ENCODE peak calls at places on chromosomes 3 and 15, in six cellular contexts. One of them, this sample, is unnamed.

GRCh38 chr3:182637350-182638197 is 155.7 kb upstream of the ATP11B start:
- DNase-seq in CD8-positive, alpha-beta memory T cell: no peak
- DNase-seq in iPS DF 6.9: no peak
- DNase-seq in BJ: no peak
- DNase-seq in ovary: no peak
- DNase-seq in GM06990: no peak
- DNase-seq in this sample: no peak

GRCh38 chr3:115285001-115285400 is 137.9 kb upstream of the ZBTB20 start:
- DNase-seq in CD8-positive, alpha-beta memory T cell: no peak
- DNase-seq in iPS DF 6.9: no peak
- DNase-seq in BJ: no peak
- DNase-seq in ovary: no peak
- DNase-seq in GM06990: no peak
- DNase-seq in this sample: no peak

GRCh38 chr15:31258260-31258659 is 68.4 kb upstream of the KLF13 start:
- DNase-seq in CD8-positive, alpha-beta memory T cell: no peak
- DNase-seq in iPS DF 6.9: no peak
- DNase-seq in BJ: no peak
- DNase-seq in ovary: no peak
- DNase-seq in GM06990: no peak
- DNase-seq in this sample: no peak

GRCh38 chr15:63390689-63391088 is 9.0 kb upstream of the CA12 start:
- DNase-seq in CD8-positive, alpha-beta memory T cell: no peak
- DNase-seq in iPS DF 6.9: no peak
- DNase-seq in BJ: no peak
- DNase-seq in ovary: no peak
- DNase-seq in GM06990: no peak
- DNase-seq in this sample: no peak

GRCh38 chr3:17013571-17013970 is 128.8 kb downstream of the PLCL2 start:
- DNase-seq in CD8-positive, alpha-beta memory T cell: no peak
- DNase-seq in iPS DF 6.9: no peak
- DNase-seq in BJ: no peak
- DNase-seq in ovary: no peak
- DNase-seq in GM06990: peak; percentile 18
- DNase-seq in this sample: no peak

GRCh38 chr3:2870714-2871353 is 239.3 kb downstream of the IL5RA start:
- DNase-seq in CD8-positive, alpha-beta memory T cell: no peak
- DNase-seq in iPS DF 6.9: no peak
- DNase-seq in BJ: no peak
- DNase-seq in ovary: no peak
- DNase-seq in GM06990: no peak
- DNase-seq in this sample: no peak

GRCh38 chr3:133882986-133883586 is 12.6 kb downstream of the RAB6B start:
- DNase-seq in CD8-positive, alpha-beta memory T cell: no peak
- DNase-seq in iPS DF 6.9: no peak
- DNase-seq in BJ: no peak
- DNase-seq in ovary: no peak
- DNase-seq in GM06990: no peak
- DNase-seq in this sample: peak; percentile 62

GRCh38 chr15:75776075-75776443 is 63.4 kb upstream of the CSPG4 start:
- DNase-seq in CD8-positive, alpha-beta memory T cell: no peak
- DNase-seq in iPS DF 6.9: no peak
- DNase-seq in BJ: no peak
- DNase-seq in ovary: no peak
- DNase-seq in GM06990: no peak
- DNase-seq in this sample: no peak

GRCh38 chr15:67190813-67191212 is 63.6 kb downstream of the AAGAB start:
- DNase-seq in CD8-positive, alpha-beta memory T cell: no peak
- DNase-seq in iPS DF 6.9: no peak
- DNase-seq in BJ: no peak
- DNase-seq in ovary: no peak
- DNase-seq in GM06990: no peak
- DNase-seq in this sample: no peak

GRCh38 chr3:134487406-134487805 is 1.5 kb downstream of the CEP63 start:
- DNase-seq in CD8-positive, alpha-beta memory T cell: no peak
- DNase-seq in iPS DF 6.9: no peak
- DNase-seq in BJ: no peak
- DNase-seq in ovary: no peak
- DNase-seq in GM06990: peak; percentile 60
- DNase-seq in this sample: no peak

GRCh38 chr3:5767304-5767703 is 579.8 kb downstream of the EDEM1 start:
- DNase-seq in CD8-positive, alpha-beta memory T cell: no peak
- DNase-seq in iPS DF 6.9: no peak
- DNase-seq in BJ: no peak
- DNase-seq in ovary: no peak
- DNase-seq in GM06990: no peak
- DNase-seq in this sample: no peak

GRCh38 chr15:68552344-68552743 is 26.4 kb upstream of the CORO2B start:
- DNase-seq in CD8-positive, alpha-beta memory T cell: no peak
- DNase-seq in iPS DF 6.9: no peak
- DNase-seq in BJ: no peak
- DNase-seq in ovary: no peak
- DNase-seq in GM06990: no peak
- DNase-seq in this sample: peak; percentile 31

GRCh38 chr3:38250198-38250597 is 15.4 kb upstream of the SLC22A13 start:
- DNase-seq in CD8-positive, alpha-beta memory T cell: no peak
- DNase-seq in iPS DF 6.9: no peak
- DNase-seq in BJ: no peak
- DNase-seq in ovary: no peak
- DNase-seq in GM06990: no peak
- DNase-seq in this sample: no peak

GRCh38 chr15:66619152-66619903 is 53.5 kb upstream of the LCTL start:
- DNase-seq in CD8-positive, alpha-beta memory T cell: no peak
- DNase-seq in iPS DF 6.9: peak; percentile 61
- DNase-seq in BJ: no peak
- DNase-seq in ovary: peak; percentile 72
- DNase-seq in GM06990: peak; percentile 26
- DNase-seq in this sample: no peak

GRCh38 chr15:64743691-64744090 is 31.7 kb downstream of the RBPMS2 start:
- DNase-seq in CD8-positive, alpha-beta memory T cell: no peak
- DNase-seq in iPS DF 6.9: no peak
- DNase-seq in BJ: no peak
- DNase-seq in ovary: no peak
- DNase-seq in GM06990: no peak
- DNase-seq in this sample: no peak

GRCh38 chr15:64739216-64739976 is 36.0 kb downstream of the RBPMS2 start:
- DNase-seq in CD8-positive, alpha-beta memory T cell: no peak
- DNase-seq in iPS DF 6.9: no peak
- DNase-seq in BJ: no peak
- DNase-seq in ovary: peak; percentile 67
- DNase-seq in GM06990: no peak
- DNase-seq in this sample: no peak

GRCh38 chr15:64740361-64741170 is 34.8 kb downstream of the RBPMS2 start:
- DNase-seq in CD8-positive, alpha-beta memory T cell: no peak
- DNase-seq in iPS DF 6.9: no peak
- DNase-seq in BJ: no peak
- DNase-seq in ovary: peak; percentile 74
- DNase-seq in GM06990: no peak
- DNase-seq in this sample: no peak

GRCh38 chr15:64742921-64743320 is 32.5 kb downstream of the RBPMS2 start:
- DNase-seq in CD8-positive, alpha-beta memory T cell: no peak
- DNase-seq in iPS DF 6.9: no peak
- DNase-seq in BJ: no peak
- DNase-seq in ovary: no peak
- DNase-seq in GM06990: no peak
- DNase-seq in this sample: no peak

GRCh38 chr15:64742385-64742784 is 33.0 kb downstream of the RBPMS2 start:
- DNase-seq in CD8-positive, alpha-beta memory T cell: no peak
- DNase-seq in iPS DF 6.9: no peak
- DNase-seq in BJ: no peak
- DNase-seq in ovary: no peak
- DNase-seq in GM06990: no peak
- DNase-seq in this sample: no peak
- H3K36me3 ChIP-seq in CD8-positive, alpha-beta memory T cell: no peaks in the 10 kb centered on the region
- H3K36me3 ChIP-seq in iPS DF 6.9: peaks cover 32% of the 10 kb centered on the region
- H3K36me3 ChIP-seq in BJ: no peaks in the 10 kb centered on the region
- H3K36me3 ChIP-seq in ovary: no peaks in the 10 kb centered on the region
- H3K36me3 ChIP-seq in GM06990: no peaks in the 10 kb centered on the region
- H3K36me3 ChIP-seq in this sample: peaks cover 6% of the 10 kb centered on the region

GRCh38 chr3:49724586-49724985 is 835 bp upstream of the GMPPB start:
- DNase-seq in CD8-positive, alpha-beta memory T cell: peak; percentile 69
- DNase-seq in iPS DF 6.9: no peak
- DNase-seq in BJ: no peak
- DNase-seq in ovary: no peak
- DNase-seq in GM06990: no peak
- DNase-seq in this sample: no peak

GRCh38 chr3:49723631-49724551 is at the start of gene GMPPB:
- DNase-seq in CD8-positive, alpha-beta memory T cell: peak; percentile 92
- DNase-seq in iPS DF 6.9: peak; percentile 85
- DNase-seq in BJ: peak; percentile 76
- DNase-seq in ovary: peak; percentile 97
- DNase-seq in GM06990: peak; percentile 98
- DNase-seq in this sample: peak; percentile 99

GRCh38 chr3:49727924-49728361 is 4.2 kb upstream of the GMPPB start:
- DNase-seq in CD8-positive, alpha-beta memory T cell: no peak
- DNase-seq in iPS DF 6.9: no peak
- DNase-seq in BJ: no peak
- DNase-seq in ovary: no peak
- DNase-seq in GM06990: no peak
- DNase-seq in this sample: no peak

GRCh38 chr3:49727154-49727923 is 3.6 kb upstream of the GMPPB start:
- DNase-seq in CD8-positive, alpha-beta memory T cell: no peak
- DNase-seq in iPS DF 6.9: no peak
- DNase-seq in BJ: no peak
- DNase-seq in ovary: no peak
- DNase-seq in GM06990: no peak
- DNase-seq in this sample: no peak

GRCh38 chr3:49725906-49726681 is 2.3 kb upstream of the GMPPB start:
- DNase-seq in CD8-positive, alpha-beta memory T cell: no peak
- DNase-seq in iPS DF 6.9: no peak
- DNase-seq in BJ: no peak
- DNase-seq in ovary: no peak
- DNase-seq in GM06990: no peak
- DNase-seq in this sample: no peak
- H3K36me3 ChIP-seq in CD8-positive, alpha-beta memory T cell: peaks cover under 1% of the 10 kb centered on the region
- H3K36me3 ChIP-seq in iPS DF 6.9: peaks cover 23% of the 10 kb centered on the region
- H3K36me3 ChIP-seq in BJ: peaks cover 24% of the 10 kb centered on the region
- H3K36me3 ChIP-seq in ovary: no peaks in the 10 kb centered on the region
- H3K36me3 ChIP-seq in GM06990: peaks cover 28% of the 10 kb centered on the region
- H3K36me3 ChIP-seq in this sample: peaks cover 77% of the 10 kb centered on the region

DNA sequence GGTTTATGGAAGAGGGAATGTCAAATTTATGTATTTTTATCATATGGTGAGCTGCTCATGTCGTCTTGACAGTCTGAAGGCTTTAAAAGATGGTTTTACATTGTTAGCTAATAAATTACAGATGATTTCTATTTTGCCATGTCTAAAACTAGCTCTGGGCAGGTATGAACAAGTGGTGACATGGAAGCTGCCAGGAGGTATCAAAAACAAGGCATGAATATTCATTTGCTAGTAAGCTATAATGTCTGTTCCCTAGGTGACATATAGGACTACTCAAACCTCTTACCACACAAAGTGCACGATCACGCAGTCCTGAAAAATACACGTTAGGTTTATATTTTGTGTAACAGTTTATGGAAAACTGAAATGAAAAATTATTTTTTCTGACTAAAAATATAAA is 34.8 kb downstream of the ST3GAL6 start:
- DNase-seq in CD8-positive, alpha-beta memory T cell: no peak
- DNase-seq in iPS DF 6.9: no peak
- DNase-seq in BJ: no peak
- DNase-seq in ovary: no peak
- DNase-seq in GM06990: no peak
- DNase-seq in this sample: no peak
- H3K36me3 ChIP-seq in CD8-positive, alpha-beta memory T cell: no peaks in the 10 kb centered on the region
- H3K36me3 ChIP-seq in iPS DF 6.9: no peaks in the 10 kb centered on the region
- H3K36me3 ChIP-seq in BJ: peaks cover 9% of the 10 kb centered on the region
- H3K36me3 ChIP-seq in ovary: no peaks in the 10 kb centered on the region
- H3K36me3 ChIP-seq in GM06990: no peaks in the 10 kb centered on the region
- H3K36me3 ChIP-seq in this sample: no peaks in the 10 kb centered on the region

DNA sequence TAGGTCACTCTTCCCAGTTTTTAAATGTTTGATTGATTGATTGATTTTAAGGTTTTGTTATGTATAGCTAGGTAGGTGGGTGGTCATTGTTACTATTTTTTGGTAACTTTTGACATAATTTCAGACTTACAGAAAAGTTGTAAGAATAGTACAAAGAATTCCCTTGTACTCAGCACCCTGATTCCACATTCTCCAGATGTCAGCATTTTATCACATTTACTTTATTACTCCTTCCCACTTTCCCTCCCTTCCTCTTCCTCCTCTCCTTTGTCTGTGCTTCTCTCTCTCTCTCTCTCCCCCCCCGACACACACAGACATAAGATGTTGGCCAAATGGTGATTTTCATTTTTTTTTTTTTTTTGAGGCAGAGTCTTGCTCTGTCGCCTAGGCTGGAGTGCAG is 14.8 kb downstream of the IDH3A start:
- DNase-seq in CD8-positive, alpha-beta memory T cell: no peak
- DNase-seq in iPS DF 6.9: no peak
- DNase-seq in BJ: no peak
- DNase-seq in ovary: no peak
- DNase-seq in GM06990: no peak
- DNase-seq in this sample: no peak
- H3K36me3 ChIP-seq in CD8-positive, alpha-beta memory T cell: peaks cover 6% of the 10 kb centered on the region
- H3K36me3 ChIP-seq in iPS DF 6.9: peaks cover 4% of the 10 kb centered on the region
- H3K36me3 ChIP-seq in BJ: peaks cover 7% of the 10 kb centered on the region
- H3K36me3 ChIP-seq in ovary: peaks cover 2% of the 10 kb centered on the region
- H3K36me3 ChIP-seq in GM06990: peaks cover 29% of the 10 kb centered on the region
- H3K36me3 ChIP-seq in this sample: peaks cover 100% of the 10 kb centered on the region

This sample was measured in esophagus muscularis mucosa.